ENCODE peak calls at places on chromosomes 16 and 17, in eight cellular contexts. Q is uterus; T is cortex of kidney; V is adrenal gland; J is cardiac muscle cell; Z is MM.1S; I is NCI-H1417 treated with DMSO at 0.1 percent for 48 hours; A is stimulated activated CD8-positive, alpha-beta memory T cell treated with anti-CD3 and anti-CD28 coated beads, Interleukin-7, amount 100 ng/mL, for 24 hours. U is an unnamed sample.

GRCh38 chr17:68972119-68972704 is 17.0 kb upstream of the ABCA8 start:
- DNase-seq in Z (peak; percentile 30), Q (no peak), I (no peak), T (no peak), A (no peak), V (peak; percentile 27), J (peak; percentile 58), U (no peak)

GRCh38 chr17:2302740-2303277 is 776 bp downstream of the SMG6 start:
- DNase-seq in V (no peak), T (no peak), A (no peak), Q (no peak), Z (peak; percentile 11), I (no peak), J (no peak), U (no peak)

GRCh38 chr17:3798273-3799180 is 2.5 kb downstream of the ITGAE start:
- DNase-seq in Q (no peak), J (peak; percentile 32), A (no peak), Z (no peak), I (no peak), V (peak; percentile 73), T (no peak), U (no peak)

GRCh38 chr16:57536306-57537193 is at the start of gene CCDC102A:
- DNase-seq in V (peak; percentile 20), J (peak; percentile 28), I (no peak), A (no peak), T (no peak), Q (no peak), Z (peak; percentile 20), U (no peak)

GRCh38 chr17:38926290-38927070 is 1.1 kb downstream of the LASP1NB start:
- DNase-seq in J (peak; percentile 46), Z (peak; percentile 76), I (no peak), T (no peak), Q (no peak), A (no peak), V (no peak), U (no peak)

GRCh38 chr16:4179020-4179419 is 62.8 kb upstream of the ADCY9 start:
- DNase-seq in J (peak; percentile 71), T (no peak), V (peak; percentile 24), I (no peak), Z (no peak), Q (peak; percentile 24), A (no peak), U (no peak)

GRCh38 chr16:88461291-88462269 is 8.5 kb downstream of the ZFPM1 start:
- DNase-seq in T (no peak), Z (no peak), A (no peak), I (no peak), Q (no peak), V (no peak), J (peak; percentile 85), U (no peak)

GRCh38 chr17:72985882-72986720 is 106.4 kb downstream of the SLC39A11 start:
- DNase-seq in J (peak; percentile 88), T (no peak), Q (peak; percentile 18), A (peak; percentile 13), Z (peak; percentile 66), I (no peak), V (peak; percentile 48), U (peak; percentile 68)

GRCh38 chr17:66494023-66494803 is 191.8 kb downstream of the PRKCA start:
- DNase-seq in Z (no peak), V (no peak), T (no peak), J (peak; percentile 85), A (no peak), I (no peak), Q (no peak), U (no peak)

GRCh38 chr17:55038291-55038690 is 69.7 kb downstream of the STXBP4 start:
- DNase-seq in I (no peak), A (no peak), J (no peak), Z (no peak), V (no peak), T (no peak), Q (no peak), U (no peak)

GRCh38 chr17:76909971-76910760 is 42.0 kb downstream of the MGAT5B start:
- DNase-seq in Q (no peak), A (no peak), T (no peak), Z (peak; percentile 66), V (peak; percentile 64), I (no peak), J (peak; percentile 54), U (no peak)

GRCh38 chr17:50079334-50080095 is 15.6 kb upstream of the PDK2 start:
- DNase-seq in A (no peak), J (no peak), I (no peak), T (no peak), Q (no peak), V (peak; percentile 52), Z (no peak), U (no peak)

GRCh38 chr17:40339068-40339699 is 25.4 kb downstream of the GJD3 start:
- DNase-seq in Q (no peak), V (no peak), I (no peak), J (no peak), Z (no peak), A (no peak), T (no peak), U (no peak)

GRCh38 chr17:54992797-54993639 is 24.5 kb downstream of the STXBP4 start:
- DNase-seq in T (no peak), I (peak; percentile 32), J (peak; percentile 63), V (no peak), A (no peak), Q (no peak), Z (peak; percentile 64), U (no peak)

GRCh38 chr16:74936902-74937560 is 47.9 kb downstream of the WDR59 start:
- DNase-seq in T (no peak), I (no peak), J (peak; percentile 74), A (no peak), V (peak; percentile 26), Z (no peak), Q (no peak), U (peak; percentile 46)

GRCh38 chr16:84893849-84894599 is 74.2 kb downstream of the CRISPLD2 start:
- DNase-seq in A (no peak), Q (no peak), V (no peak), Z (no peak), J (no peak), I (no peak), T (no peak), U (no peak)

GRCh38 chr17:70658840-70659239 is 489.5 kb downstream of the KCNJ2 start:
- DNase-seq in A (no peak), T (no peak), Q (no peak), V (no peak), I (no peak), J (no peak), Z (no peak), U (no peak)

GRCh38 chr17:15896277-15896676 is 48.7 kb upstream of the ADORA2B start:
- DNase-seq in I (no peak), V (no peak), J (no peak), Z (no peak), A (no peak), T (no peak), Q (no peak), U (no peak)

GRCh38 chr16:81511371-81511770 is 66.8 kb downstream of the CMIP start:
- DNase-seq in V (no peak), J (peak; percentile 58), I (no peak), Z (no peak), Q (no peak), T (no peak), A (no peak), U (no peak)

GRCh38 chr16:24550295-24550694 is 10.9 kb downstream of the RBBP6 start:
- DNase-seq in I (no peak), T (no peak), J (no peak), Z (no peak), V (no peak), Q (no peak), A (no peak), U (no peak)

GRCh38 chr16:87344931-87345631 is 27.9 kb upstream of the C16orf95 start:
- DNase-seq in T (no peak), Z (no peak), Q (no peak), J (no peak), A (no peak), V (no peak), I (no peak), U (no peak)

GRCh38 chr17:40283662-40284061 is 4.0 kb upstream of the CDC6 start:
- DNase-seq in I (no peak), Q (no peak), V (no peak), J (peak; percentile 77), A (no peak), T (no peak), Z (no peak), U (no peak)

GRCh38 chr16:85634747-85635544 is 21.8 kb downstream of the GSE1 start:
- DNase-seq in I (no peak), V (no peak), T (no peak), A (no peak), Q (no peak), Z (no peak), J (no peak), U (no peak)

GRCh38 chr17:2943971-2944370 is 119.4 kb downstream of the OR1D5 start:
- DNase-seq in Z (no peak), A (no peak), J (peak; percentile 74), V (no peak), T (no peak), Q (no peak), I (no peak), U (no peak)

GRCh38 chr16:27253526-27253930 is 15.0 kb downstream of the NSMCE1 start:
- DNase-seq in T (no peak), Q (no peak), J (peak; percentile 75), Z (no peak), A (no peak), I (no peak), V (no peak), U (no peak)

GRCh38 chr17:77445030-77445907 is 304.5 kb downstream of the SEC14L1 start:
- DNase-seq in A (peak; percentile 55), J (peak; percentile 84), V (no peak), T (no peak), Q (peak; percentile 70), Z (peak; percentile 87), I (no peak), U (no peak)

GRCh38 chr16:4957720-4958509 is at the start of gene SEC14L5:
- DNase-seq in A (peak; percentile 76), T (no peak), J (peak; percentile 98), Z (peak; percentile 98), I (peak; percentile 88), Q (peak; percentile 97), V (peak; percentile 98), U (peak; percentile 94)

GRCh38 chr16:31206776-31207175 is 4.2 kb upstream of the PYCARD start:
- DNase-seq in J (no peak), I (no peak), Z (no peak), Q (no peak), A (no peak), V (peak; percentile 74), T (no peak), U (no peak)

GRCh38 chr17:81879121-81879520 is 8.0 kb upstream of the ARHGDIA start:
- DNase-seq in A (no peak), J (no peak), Q (no peak), V (no peak), T (no peak), I (no peak), Z (no peak), U (no peak)

GRCh38 chr16:85002099-85002541 is 9.2 kb downstream of the ZDHHC7 start:
- DNase-seq in I (no peak), A (no peak), Z (no peak), J (no peak), T (no peak), Q (no peak), V (no peak), U (no peak)

GRCh38 chr16:85729907-85730465 is 20.9 kb downstream of the C16orf74 start:
- DNase-seq in Q (no peak), J (no peak), Z (no peak), A (no peak), V (no peak), I (no peak), T (no peak), U (no peak)

GRCh38 chr17:10316986-10317834 is 55.6 kb downstream of the MYH13 start:
- DNase-seq in Q (peak; percentile 69), J (peak; percentile 78), A (no peak), V (peak; percentile 82), I (no peak), T (no peak), Z (peak; percentile 46), U (peak; percentile 55)

GRCh38 chr17:79545251-79546005 is 65.4 kb downstream of the RBFOX3 start:
- DNase-seq in A (no peak), I (no peak), T (no peak), J (no peak), V (no peak), Z (no peak), Q (no peak), U (no peak)

U was measured in GM18507.